ENCODE peak calls at places on chromosome 9, in nine cellular contexts. P is activated T-cell treated with anti-CD3 and anti-CD28 coated beads, Interleukin-2, amount 50 U/mL, for 72 hours; H is H54; T is gastrocnemius medialis; L is hippocampal formation; D is tibial artery; J is T-helper 17 cell; M is endothelial cell; Q is stimulated activated CD4-positive, alpha-beta T cell treated with anti-CD3 and anti-CD28 coated beads, Interleukin-15, amount 100 ng/mL, for 1 hour. E is an unnamed sample.

GRCh38 chr9:99437145-99437544 is 215.1 kb downstream of the SEC61B start:
- DNase-seq in P (no peak), H (no peak), T (no peak), L (no peak), D (no peak), J (no peak), M (no peak), Q (no peak), E (no peak)

GRCh38 chr9:98045234-98046160 is 11.0 kb upstream of the NANS start:
- DNase-seq in P (peak; percentile 34), H (no peak), T (no peak), L (no peak), D (no peak), J (no peak), M (no peak), Q (no peak), E (no peak)

GRCh38 chr9:89597711-89598707 is 6.8 kb upstream of the GADD45G start:
- DNase-seq in P (peak; percentile 47), H (peak; percentile 61), T (no peak), L (peak; percentile 48), D (peak; percentile 51), J (peak; percentile 50), M (peak; percentile 68), Q (no peak), E (no peak)

GRCh38 chr9:83956288-83957028 is 23.6 kb downstream of the HNRNPK start:
- DNase-seq in P (peak; percentile 76), H (no peak), T (peak; percentile 64), L (peak; percentile 45), D (peak; percentile 56), J (no peak), M (peak; percentile 60), Q (peak; percentile 17), E (peak; percentile 16)

GRCh38 chr9:137988051-137988450 is 110.5 kb downstream of the CACNA1B start:
- DNase-seq in P (no peak), H (no peak), T (no peak), L (no peak), D (no peak), J (no peak), M (no peak), Q (no peak), E (no peak)

GRCh38 chr9:97307500-97308163 is at the start of gene CCDC180:
- DNase-seq in P (no peak), H (no peak), T (no peak), L (no peak), D (peak; percentile 52), J (no peak), M (no peak), Q (no peak), E (no peak)

GRCh38 chr9:98983295-98984268 is 39.9 kb downstream of the COL15A1 start:
- DNase-seq in P (no peak), H (no peak), T (no peak), L (no peak), D (no peak), J (no peak), M (no peak), Q (no peak), E (no peak)

GRCh38 chr9:93156475-93157008 is 22.5 kb upstream of the NINJ1 start:
- DNase-seq in P (peak; percentile 78), H (no peak), T (no peak), L (no peak), D (no peak), J (no peak), M (no peak), Q (no peak), E (no peak)

GRCh38 chr9:129007035-129007765 is 20.9 kb downstream of the SH3GLB2 start:
- DNase-seq in P (no peak), H (no peak), T (no peak), L (no peak), D (peak; percentile 65), J (no peak), M (no peak), Q (no peak), E (no peak)

GRCh38 chr9:121566401-121567141 is 66.9 kb upstream of the GGTA1 start:
- DNase-seq in P (no peak), H (peak; percentile 93), T (peak; percentile 84), L (peak; percentile 38), D (peak; percentile 58), J (no peak), M (no peak), Q (no peak), E (no peak)